ENCODE peak calls at places on chromosomes 6 and 20, in nine cellular contexts. One of them, this sample, is unnamed.

GRCh38 chr6:109139109-109139508 is 43.8 kb downstream of the CEP57L1 start:
- DNase-seq in psoas muscle: no peak
- DNase-seq in CD8-positive, alpha-beta T cell: no peak
- DNase-seq in CD4-positive, CD25-positive, alpha-beta regulatory T cell: no peak
- DNase-seq in effector memory CD4-positive, alpha-beta T cell: no peak
- DNase-seq in GM23338: no peak
- DNase-seq in suprapubic skin: no peak
- DNase-seq in cardiac muscle cell: peak
- DNase-seq in esophagus squamous epithelium: no peak
- DNase-seq in this sample: no peak

GRCh38 chr6:160238786-160239751 is 19.6 kb downstream of the SLC22A2 start:
- DNase-seq in psoas muscle: no peak
- DNase-seq in CD8-positive, alpha-beta T cell: no peak
- DNase-seq in CD4-positive, CD25-positive, alpha-beta regulatory T cell: no peak
- DNase-seq in effector memory CD4-positive, alpha-beta T cell: no peak
- DNase-seq in GM23338: no peak
- DNase-seq in suprapubic skin: no peak
- DNase-seq in cardiac muscle cell: no peak
- DNase-seq in esophagus squamous epithelium: no peak
- DNase-seq in this sample: no peak

GRCh38 chr20:38156888-38157634 is 8.0 kb downstream of the TGM2 start:
- DNase-seq in psoas muscle: peak
- DNase-seq in CD8-positive, alpha-beta T cell: no peak
- DNase-seq in CD4-positive, CD25-positive, alpha-beta regulatory T cell: no peak
- DNase-seq in effector memory CD4-positive, alpha-beta T cell: no peak
- DNase-seq in GM23338: no peak
- DNase-seq in suprapubic skin: no peak
- DNase-seq in cardiac muscle cell: no peak
- DNase-seq in esophagus squamous epithelium: no peak
- DNase-seq in this sample: peak

GRCh38 chr20:23303325-23304102 is 47.1 kb upstream of the NXT1 start:
- DNase-seq in psoas muscle: no peak
- DNase-seq in CD8-positive, alpha-beta T cell: no peak
- DNase-seq in CD4-positive, CD25-positive, alpha-beta regulatory T cell: no peak
- DNase-seq in effector memory CD4-positive, alpha-beta T cell: no peak
- DNase-seq in GM23338: no peak
- DNase-seq in suprapubic skin: no peak
- DNase-seq in cardiac muscle cell: no peak
- DNase-seq in esophagus squamous epithelium: no peak
- DNase-seq in this sample: no peak

GRCh38 chr20:63440366-63440955 is 32.0 kb downstream of the KCNQ2 start:
- DNase-seq in psoas muscle: no peak
- DNase-seq in CD8-positive, alpha-beta T cell: no peak
- DNase-seq in CD4-positive, CD25-positive, alpha-beta regulatory T cell: no peak
- DNase-seq in effector memory CD4-positive, alpha-beta T cell: no peak
- DNase-seq in GM23338: no peak
- DNase-seq in suprapubic skin: no peak
- DNase-seq in cardiac muscle cell: no peak
- DNase-seq in esophagus squamous epithelium: no peak
- DNase-seq in this sample: no peak

GRCh38 chr20:63176448-63177133 is 39.3 kb downstream of the YTHDF1 start:
- DNase-seq in psoas muscle: no peak
- DNase-seq in CD8-positive, alpha-beta T cell: no peak
- DNase-seq in CD4-positive, CD25-positive, alpha-beta regulatory T cell: no peak
- DNase-seq in effector memory CD4-positive, alpha-beta T cell: no peak
- DNase-seq in GM23338: peak
- DNase-seq in suprapubic skin: no peak
- DNase-seq in cardiac muscle cell: no peak
- DNase-seq in esophagus squamous epithelium: no peak
- DNase-seq in this sample: no peak

GRCh38 chr6:10316327-10316726 is 98.5 kb downstream of the TFAP2A start:
- DNase-seq in psoas muscle: no peak
- DNase-seq in CD8-positive, alpha-beta T cell: no peak
- DNase-seq in CD4-positive, CD25-positive, alpha-beta regulatory T cell: no peak
- DNase-seq in effector memory CD4-positive, alpha-beta T cell: no peak
- DNase-seq in GM23338: no peak
- DNase-seq in suprapubic skin: no peak
- DNase-seq in cardiac muscle cell: no peak
- DNase-seq in esophagus squamous epithelium: no peak
- DNase-seq in this sample: no peak

GRCh38 chr6:38459291-38459690 is 180.4 kb downstream of the BTBD9 start:
- DNase-seq in psoas muscle: no peak
- DNase-seq in CD8-positive, alpha-beta T cell: no peak
- DNase-seq in CD4-positive, CD25-positive, alpha-beta regulatory T cell: no peak
- DNase-seq in effector memory CD4-positive, alpha-beta T cell: no peak
- DNase-seq in GM23338: no peak
- DNase-seq in suprapubic skin: no peak
- DNase-seq in cardiac muscle cell: peak
- DNase-seq in esophagus squamous epithelium: no peak
- DNase-seq in this sample: no peak

GRCh38 chr6:142518126-142518525 is 216.3 kb downstream of the ADGRG6 start:
- DNase-seq in psoas muscle: no peak
- DNase-seq in CD8-positive, alpha-beta T cell: no peak
- DNase-seq in CD4-positive, CD25-positive, alpha-beta regulatory T cell: no peak
- DNase-seq in effector memory CD4-positive, alpha-beta T cell: no peak
- DNase-seq in GM23338: no peak
- DNase-seq in suprapubic skin: no peak
- DNase-seq in cardiac muscle cell: peak
- DNase-seq in esophagus squamous epithelium: no peak
- DNase-seq in this sample: no peak

GRCh38 chr20:595330-596308 is 14.5 kb downstream of the TCF15 start:
- DNase-seq in psoas muscle: peak
- DNase-seq in CD8-positive, alpha-beta T cell: no peak
- DNase-seq in CD4-positive, CD25-positive, alpha-beta regulatory T cell: no peak
- DNase-seq in effector memory CD4-positive, alpha-beta T cell: no peak
- DNase-seq in GM23338: peak
- DNase-seq in suprapubic skin: no peak
- DNase-seq in cardiac muscle cell: peak
- DNase-seq in esophagus squamous epithelium: no peak
- DNase-seq in this sample: no peak

GRCh38 chr20:17634666-17635319 is 47.2 kb downstream of the RRBP1 start:
- DNase-seq in psoas muscle: no peak
- DNase-seq in CD8-positive, alpha-beta T cell: no peak
- DNase-seq in CD4-positive, CD25-positive, alpha-beta regulatory T cell: no peak
- DNase-seq in effector memory CD4-positive, alpha-beta T cell: no peak
- DNase-seq in GM23338: no peak
- DNase-seq in suprapubic skin: no peak
- DNase-seq in cardiac muscle cell: peak
- DNase-seq in esophagus squamous epithelium: no peak
- DNase-seq in this sample: no peak

GRCh38 chr6:150142304-150142656 is 564 bp upstream of the PPP1R14C start:
- DNase-seq in psoas muscle: no peak
- DNase-seq in CD8-positive, alpha-beta T cell: no peak
- DNase-seq in CD4-positive, CD25-positive, alpha-beta regulatory T cell: no peak
- DNase-seq in effector memory CD4-positive, alpha-beta T cell: no peak
- DNase-seq in GM23338: peak
- DNase-seq in suprapubic skin: no peak
- DNase-seq in cardiac muscle cell: peak
- DNase-seq in esophagus squamous epithelium: no peak
- DNase-seq in this sample: no peak

GRCh38 chr6:146292506-146292905 is 251.1 kb upstream of the RAB32 start:
- DNase-seq in psoas muscle: no peak
- DNase-seq in CD8-positive, alpha-beta T cell: no peak
- DNase-seq in CD4-positive, CD25-positive, alpha-beta regulatory T cell: no peak
- DNase-seq in effector memory CD4-positive, alpha-beta T cell: no peak
- DNase-seq in GM23338: no peak
- DNase-seq in suprapubic skin: no peak
- DNase-seq in cardiac muscle cell: no peak
- DNase-seq in esophagus squamous epithelium: no peak
- DNase-seq in this sample: no peak

GRCh38 chr20:10761232-10761631 is 87.4 kb upstream of the JAG1 start:
- DNase-seq in psoas muscle: no peak
- DNase-seq in CD8-positive, alpha-beta T cell: no peak
- DNase-seq in CD4-positive, CD25-positive, alpha-beta regulatory T cell: no peak
- DNase-seq in effector memory CD4-positive, alpha-beta T cell: no peak
- DNase-seq in GM23338: no peak
- DNase-seq in suprapubic skin: no peak
- DNase-seq in cardiac muscle cell: peak
- DNase-seq in esophagus squamous epithelium: no peak
- DNase-seq in this sample: no peak

GRCh38 chr6:45619994-45620471 is 242.3 kb upstream of the SUPT3H start:
- DNase-seq in psoas muscle: no peak
- DNase-seq in CD8-positive, alpha-beta T cell: no peak
- DNase-seq in CD4-positive, CD25-positive, alpha-beta regulatory T cell: no peak
- DNase-seq in effector memory CD4-positive, alpha-beta T cell: no peak
- DNase-seq in GM23338: no peak
- DNase-seq in suprapubic skin: no peak
- DNase-seq in cardiac muscle cell: peak
- DNase-seq in esophagus squamous epithelium: no peak
- DNase-seq in this sample: no peak

GRCh38 chr6:162964703-162965140 is 236.9 kb downstream of the PACRG start:
- DNase-seq in psoas muscle: peak
- DNase-seq in CD8-positive, alpha-beta T cell: no peak
- DNase-seq in CD4-positive, CD25-positive, alpha-beta regulatory T cell: no peak
- DNase-seq in effector memory CD4-positive, alpha-beta T cell: no peak
- DNase-seq in GM23338: no peak
- DNase-seq in suprapubic skin: no peak
- DNase-seq in cardiac muscle cell: peak
- DNase-seq in esophagus squamous epithelium: no peak
- DNase-seq in this sample: no peak

GRCh38 chr6:17831135-17831534 is 124.4 kb upstream of the NUP153 start:
- DNase-seq in psoas muscle: no peak
- DNase-seq in CD8-positive, alpha-beta T cell: no peak
- DNase-seq in CD4-positive, CD25-positive, alpha-beta regulatory T cell: no peak
- DNase-seq in effector memory CD4-positive, alpha-beta T cell: no peak
- DNase-seq in GM23338: no peak
- DNase-seq in suprapubic skin: no peak
- DNase-seq in cardiac muscle cell: peak
- DNase-seq in esophagus squamous epithelium: no peak
- DNase-seq in this sample: no peak

GRCh38 chr6:105624055-105624454 is 221.2 kb upstream of the PREP start:
- DNase-seq in psoas muscle: no peak
- DNase-seq in CD8-positive, alpha-beta T cell: no peak
- DNase-seq in CD4-positive, CD25-positive, alpha-beta regulatory T cell: no peak
- DNase-seq in effector memory CD4-positive, alpha-beta T cell: no peak
- DNase-seq in GM23338: no peak
- DNase-seq in suprapubic skin: no peak
- DNase-seq in cardiac muscle cell: peak
- DNase-seq in esophagus squamous epithelium: no peak
- DNase-seq in this sample: no peak

GRCh38 chr6:134166529-134167221 is 114.3 kb upstream of the SLC2A12 start:
- DNase-seq in psoas muscle: no peak
- DNase-seq in CD8-positive, alpha-beta T cell: no peak
- DNase-seq in CD4-positive, CD25-positive, alpha-beta regulatory T cell: no peak
- DNase-seq in effector memory CD4-positive, alpha-beta T cell: no peak
- DNase-seq in GM23338: no peak
- DNase-seq in suprapubic skin: no peak
- DNase-seq in cardiac muscle cell: peak
- DNase-seq in esophagus squamous epithelium: no peak
- DNase-seq in this sample: no peak

GRCh38 chr6:134171517-134171916 is 119.1 kb upstream of the SLC2A12 start:
- DNase-seq in psoas muscle: no peak
- DNase-seq in CD8-positive, alpha-beta T cell: no peak
- DNase-seq in CD4-positive, CD25-positive, alpha-beta regulatory T cell: no peak
- DNase-seq in effector memory CD4-positive, alpha-beta T cell: no peak
- DNase-seq in GM23338: no peak
- DNase-seq in suprapubic skin: no peak
- DNase-seq in cardiac muscle cell: peak
- DNase-seq in esophagus squamous epithelium: no peak
- DNase-seq in this sample: no peak

GRCh38 chr6:134170844-134171243 is 118.4 kb upstream of the SLC2A12 start:
- DNase-seq in psoas muscle: peak
- DNase-seq in CD8-positive, alpha-beta T cell: no peak
- DNase-seq in CD4-positive, CD25-positive, alpha-beta regulatory T cell: no peak
- DNase-seq in effector memory CD4-positive, alpha-beta T cell: no peak
- DNase-seq in GM23338: no peak
- DNase-seq in suprapubic skin: no peak
- DNase-seq in cardiac muscle cell: peak
- DNase-seq in esophagus squamous epithelium: no peak
- DNase-seq in this sample: no peak

GRCh38 chr6:134169881-134170486 is 117.6 kb upstream of the SLC2A12 start:
- DNase-seq in psoas muscle: no peak
- DNase-seq in CD8-positive, alpha-beta T cell: no peak
- DNase-seq in CD4-positive, CD25-positive, alpha-beta regulatory T cell: no peak
- DNase-seq in effector memory CD4-positive, alpha-beta T cell: no peak
- DNase-seq in GM23338: no peak
- DNase-seq in suprapubic skin: no peak
- DNase-seq in cardiac muscle cell: peak
- DNase-seq in esophagus squamous epithelium: no peak
- DNase-seq in this sample: no peak

GRCh38 chr6:134168580-134169223 is 116.3 kb upstream of the SLC2A12 start:
- DNase-seq in psoas muscle: no peak
- DNase-seq in CD8-positive, alpha-beta T cell: no peak
- DNase-seq in CD4-positive, CD25-positive, alpha-beta regulatory T cell: no peak
- DNase-seq in effector memory CD4-positive, alpha-beta T cell: no peak
- DNase-seq in GM23338: no peak
- DNase-seq in suprapubic skin: no peak
- DNase-seq in cardiac muscle cell: peak
- DNase-seq in esophagus squamous epithelium: no peak
- DNase-seq in this sample: no peak
- H3K4me3 ChIP-seq in psoas muscle: peak
- H3K4me3 ChIP-seq in CD8-positive, alpha-beta T cell: no peak
- H3K4me3 ChIP-seq in CD4-positive, CD25-positive, alpha-beta regulatory T cell: no peak
- H3K4me3 ChIP-seq in effector memory CD4-positive, alpha-beta T cell: no peak
- H3K4me3 ChIP-seq in GM23338: no peak
- H3K4me3 ChIP-seq in suprapubic skin: peak
- H3K4me3 ChIP-seq in cardiac muscle cell: no peak
- H3K4me3 ChIP-seq in esophagus squamous epithelium: no peak
- H3K4me3 ChIP-seq in this sample: no peak

GRCh38 chr6:32854376-32855178 is 585 bp downstream of the PSMB9 start:
- DNase-seq in psoas muscle: no peak
- DNase-seq in CD8-positive, alpha-beta T cell: peak
- DNase-seq in CD4-positive, CD25-positive, alpha-beta regulatory T cell: peak
- DNase-seq in effector memory CD4-positive, alpha-beta T cell: peak
- DNase-seq in GM23338: peak
- DNase-seq in suprapubic skin: no peak
- DNase-seq in cardiac muscle cell: peak
- DNase-seq in esophagus squamous epithelium: no peak
- DNase-seq in this sample: no peak
- H3K27ac ChIP-seq in psoas muscle: peak
- H3K27ac ChIP-seq in CD8-positive, alpha-beta T cell: peak
- H3K27ac ChIP-seq in CD4-positive, CD25-positive, alpha-beta regulatory T cell: peak
- H3K27ac ChIP-seq in effector memory CD4-positive, alpha-beta T cell: peak
- H3K27ac ChIP-seq in GM23338: no peak
- H3K27ac ChIP-seq in suprapubic skin: peak
- H3K27ac ChIP-seq in cardiac muscle cell: no peak
- H3K27ac ChIP-seq in esophagus squamous epithelium: peak
- H3K27ac ChIP-seq in this sample: peak

DNA sequence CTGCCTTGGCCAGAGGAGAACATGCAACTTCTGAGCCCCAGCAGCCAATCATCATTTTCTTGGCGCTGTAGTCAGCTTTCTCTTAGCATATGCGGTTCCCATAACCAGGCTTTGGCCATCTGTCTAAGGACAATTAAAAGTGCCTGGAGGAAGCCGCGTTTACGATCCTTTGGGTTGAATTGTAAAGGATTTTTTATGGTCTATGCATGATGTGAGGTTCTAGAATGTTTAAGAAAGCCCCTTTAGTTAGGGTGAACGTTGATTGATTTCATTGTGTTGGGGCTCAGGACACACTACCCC is 791 bp upstream of the CDK19 start:
- DNase-seq in psoas muscle: no peak
- DNase-seq in CD8-positive, alpha-beta T cell: no peak
- DNase-seq in CD4-positive, CD25-positive, alpha-beta regulatory T cell: no peak
- DNase-seq in effector memory CD4-positive, alpha-beta T cell: no peak
- DNase-seq in GM23338: no peak
- DNase-seq in suprapubic skin: no peak
- DNase-seq in cardiac muscle cell: no peak
- DNase-seq in esophagus squamous epithelium: no peak
- DNase-seq in this sample: no peak
- H3K4me3 ChIP-seq in psoas muscle: peak
- H3K4me3 ChIP-seq in CD8-positive, alpha-beta T cell: peak
- H3K4me3 ChIP-seq in CD4-positive, CD25-positive, alpha-beta regulatory T cell: peak
- H3K4me3 ChIP-seq in effector memory CD4-positive, alpha-beta T cell: peak
- H3K4me3 ChIP-seq in GM23338: peak
- H3K4me3 ChIP-seq in suprapubic skin: peak
- H3K4me3 ChIP-seq in cardiac muscle cell: peak
- H3K4me3 ChIP-seq in esophagus squamous epithelium: peak
- H3K4me3 ChIP-seq in this sample: peak

GRCh38 chr6:51120016-51120415 is 301.3 kb downstream of the TFAP2B start:
- DNase-seq in psoas muscle: no peak
- DNase-seq in CD8-positive, alpha-beta T cell: no peak
- DNase-seq in CD4-positive, CD25-positive, alpha-beta regulatory T cell: no peak
- DNase-seq in effector memory CD4-positive, alpha-beta T cell: no peak
- DNase-seq in GM23338: no peak
- DNase-seq in suprapubic skin: no peak
- DNase-seq in cardiac muscle cell: no peak
- DNase-seq in esophagus squamous epithelium: no peak
- DNase-seq in this sample: no peak
- H3K27ac ChIP-seq in psoas muscle: no peak
- H3K27ac ChIP-seq in CD8-positive, alpha-beta T cell: no peak
- H3K27ac ChIP-seq in CD4-positive, CD25-positive, alpha-beta regulatory T cell: no peak
- H3K27ac ChIP-seq in effector memory CD4-positive, alpha-beta T cell: no peak
- H3K27ac ChIP-seq in GM23338: no peak
- H3K27ac ChIP-seq in suprapubic skin: no peak
- H3K27ac ChIP-seq in cardiac muscle cell: no peak
- H3K27ac ChIP-seq in esophagus squamous epithelium: no peak
- H3K27ac ChIP-seq in this sample: no peak

This sample was measured in thoracic aorta.